ENCODE peak calls at places on chromosomes 12 and 14, in ten cellular contexts. V, Z, E, U, K, J, Y, C, F and R are unnamed samples. For H3K4me1, the result is how much of the 10 kb centered on the place peaks cover.

GRCh38 chr12:116784238-116784612 is 46.1 kb downstream of the RNFT2 start:
- DNase-seq in K (no peak), J (no peak), C (no peak), V (no peak), F (no peak), Z (no peak), U (peak), Y (no peak), E (no peak), R (no peak)

GRCh38 chr12:5102261-5102789 is 58.6 kb downstream of the KCNA5 start:
- DNase-seq in C (no peak), Y (no peak), J (peak), K (no peak), E (no peak), F (no peak), Z (peak), V (peak), U (no peak), R (no peak)

GRCh38 chr12:106369624-106370346 is 12.2 kb downstream of the POLR3B start:
- DNase-seq in K (no peak), Y (no peak), F (no peak), V (peak), U (no peak), E (no peak), Z (peak), C (no peak), J (peak), R (no peak)

GRCh38 chr14:29663281-29663801 is 264.3 kb downstream of the PRKD1 start:
- DNase-seq in V (no peak), Y (no peak), E (no peak), J (peak), K (no peak), F (no peak), C (peak), U (no peak), Z (peak), R (no peak)

GRCh38 chr12:57983858-57984505 is 42.6 kb downstream of the ATP23 start:
- DNase-seq in E (no peak), Z (no peak), F (no peak), U (no peak), Y (no peak), V (no peak), K (no peak), J (no peak), C (no peak), R (no peak)

GRCh38 chr14:91830777-91831176 is 36.6 kb downstream of the TC2N start:
- DNase-seq in Z (no peak), J (no peak), E (no peak), F (no peak), C (no peak), Y (no peak), U (no peak), K (no peak), V (no peak), R (peak)

GRCh38 chr12:56385873-56386272 is 23.2 kb upstream of the APOF start:
- DNase-seq in Y (no peak), V (peak), Z (peak), U (peak), K (no peak), J (no peak), E (no peak), F (no peak), C (no peak), R (no peak)

GRCh38 chr12:39178837-39179236 is 264.1 kb downstream of the KIF21A start:
- DNase-seq in C (no peak), V (no peak), J (no peak), U (no peak), F (no peak), K (no peak), Y (no peak), E (no peak), Z (no peak), R (no peak)

GRCh38 chr14:49893309-49894213 is 679 bp downstream of the ARF6 start:
- DNase-seq in E (peak), J (no peak), U (peak), Y (peak), C (peak), F (peak), Z (peak), K (peak), V (peak), R (peak)

GRCh38 chr12:67634167-67634793 is 14.3 kb upstream of the DYRK2 start:
- DNase-seq in F (no peak), V (no peak), U (no peak), E (no peak), J (no peak), Z (no peak), C (peak), K (no peak), Y (no peak), R (no peak)

GRCh38 chr14:75896341-75896740 is 85.5 kb downstream of the TGFB3 start:
- DNase-seq in K (no peak), C (no peak), Z (peak), U (no peak), V (no peak), Y (no peak), E (no peak), F (no peak), J (peak), R (no peak)

GRCh38 chr12:56581418-56582145 is 48.5 kb downstream of the BAZ2A start:
- DNase-seq in C (no peak), Y (peak), K (no peak), V (peak), U (peak), J (peak), F (no peak), Z (no peak), E (no peak), R (no peak)

GRCh38 chr14:51724650-51725049 is 72.9 kb downstream of the FRMD6 start:
- DNase-seq in C (no peak), V (no peak), Z (no peak), F (no peak), Y (no peak), U (no peak), J (no peak), E (no peak), K (no peak), R (no peak)

GRCh38 chr12:78864483-78865296 is at the start of gene SYT1:
- DNase-seq in E (peak), U (no peak), V (peak), Z (peak), F (peak), K (peak), Y (no peak), J (peak), C (peak), R (peak)

GRCh38 chr14:76117789-76118188 is 33.9 kb upstream of the GPATCH2L start:
- DNase-seq in Z (no peak), V (no peak), J (no peak), U (no peak), C (no peak), K (no peak), F (no peak), Y (no peak), E (no peak), R (no peak)

GRCh38 chr14:72521045-72521444 is 372.9 kb downstream of the DPF3 start:
- DNase-seq in F (no peak), K (no peak), E (peak), Y (no peak), J (no peak), C (no peak), Z (no peak), V (peak), U (no peak), R (no peak)

GRCh38 chr14:72516936-72517408 is 376.9 kb downstream of the DPF3 start:
- DNase-seq in Z (peak), C (peak), V (peak), E (peak), F (peak), U (peak), J (peak), Y (peak), K (peak), R (peak)

GRCh38 chr14:72519543-72519942 is 374.4 kb downstream of the DPF3 start:
- DNase-seq in K (no peak), V (no peak), E (no peak), U (no peak), Z (no peak), C (no peak), F (no peak), Y (no peak), J (no peak), R (no peak)

GRCh38 chr14:72517736-72518135 is 376.2 kb downstream of the DPF3 start:
- DNase-seq in U (no peak), Z (no peak), E (no peak), Y (no peak), J (no peak), K (no peak), V (no peak), F (no peak), C (no peak), R (no peak)

GRCh38 chr14:72518809-72519377 is 375.0 kb downstream of the DPF3 start:
- DNase-seq in F (no peak), E (peak), C (no peak), Y (peak), K (no peak), J (peak), U (no peak), Z (no peak), V (no peak), R (no peak)
- H3K4me3 ChIP-seq in F (no peak), E (peak), C (no peak), Y (peak), K (no peak), J (no peak), U (no peak), Z (no peak), V (no peak), R (no peak)

GRCh38 chr14:90281766-90282165 is 25.4 kb downstream of the PSMC1 start:
- DNase-seq in E (no peak), Y (no peak), U (no peak), Z (no peak), V (no peak), C (no peak), F (no peak), K (no peak), J (peak), R (no peak)

GRCh38 chr14:90277581-90278198 is 21.3 kb downstream of the PSMC1 start:
- DNase-seq in E (no peak), Z (no peak), F (no peak), Y (no peak), C (no peak), V (no peak), K (no peak), U (no peak), J (no peak), R (no peak)

GRCh38 chr14:90278199-90279175 is 22.1 kb downstream of the PSMC1 start:
- DNase-seq in E (no peak), Y (no peak), C (no peak), U (no peak), F (no peak), V (no peak), Z (no peak), K (no peak), J (no peak), R (no peak)

GRCh38 chr14:90281261-90281660 is 24.9 kb downstream of the PSMC1 start:
- DNase-seq in C (no peak), F (no peak), V (peak), K (no peak), J (peak), U (no peak), Z (peak), Y (no peak), E (no peak), R (no peak)

DNA sequence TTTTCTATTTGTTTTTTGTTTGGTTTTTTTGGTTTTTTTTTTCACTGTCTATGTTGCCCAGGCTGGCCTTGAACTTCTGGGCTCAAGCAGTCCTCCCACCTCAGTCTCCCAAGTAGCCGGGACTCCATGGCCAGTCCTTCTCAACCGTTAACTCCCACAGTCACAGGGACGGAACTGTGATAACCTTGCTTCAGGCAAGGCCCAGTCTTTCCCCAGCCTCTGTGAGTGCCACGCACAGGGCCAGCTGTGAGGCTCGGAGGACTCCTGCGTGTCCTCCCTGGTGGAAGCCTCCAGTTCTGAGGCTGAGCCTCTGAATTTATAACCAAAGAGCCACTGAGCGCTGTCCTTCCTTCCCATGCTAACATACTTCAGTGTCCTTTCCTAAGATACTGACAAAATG is 23.7 kb downstream of the PSMC1 start:
- DNase-seq in F (no peak), E (no peak), U (no peak), Y (no peak), J (no peak), C (no peak), V (no peak), K (no peak), Z (no peak), R (no peak)
- H3K27ac ChIP-seq in F (no peak), E (no peak), U (no peak), Y (no peak), J (peak), C (no peak), V (no peak), K (no peak), Z (no peak), R (no peak)

DNA sequence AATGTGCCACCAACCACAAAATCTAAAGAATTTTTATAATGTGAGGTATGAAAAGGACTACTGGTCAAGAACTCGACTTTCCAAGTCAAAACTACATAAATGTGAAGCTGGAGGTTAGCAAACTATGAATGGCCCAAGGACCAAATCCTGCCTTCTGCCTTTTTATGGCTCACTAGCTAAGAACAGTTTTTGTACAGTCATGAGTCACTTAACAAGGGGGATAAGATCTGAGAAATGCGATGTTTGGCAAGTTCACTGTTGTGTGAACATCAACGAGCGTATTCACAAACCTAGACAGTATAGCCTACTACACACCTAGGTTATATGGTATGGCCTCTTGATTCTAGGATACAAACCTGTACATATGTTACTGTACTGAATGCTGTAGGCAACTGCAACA is 28.2 kb downstream of the FERMT2 start:
- DNase-seq in V (peak), J (peak), Y (no peak), Z (peak), K (no peak), E (no peak), U (no peak), F (no peak), C (no peak), R (no peak)
- H3K4me1 ChIP-seq in V (under half), J (half or more), Y (under half), Z (under half), K (half or more), E (under half), U (under half), F (under half), C (half or more), R (half or more)

GRCh38 chr14:60736494-60736893 is 1.9 kb downstream of the MNAT1 start:
- DNase-seq in U (no peak), F (no peak), J (peak), K (no peak), Y (no peak), V (peak), Z (peak), C (no peak), E (no peak), R (no peak)
- H3K4me3 ChIP-seq in U (no peak), F (no peak), J (peak), K (peak), Y (no peak), V (peak), Z (peak), C (no peak), E (no peak), R (no peak)

GRCh38 chr12:26122681-26123481 is 2.0 kb downstream of the BHLHE41 start:
- DNase-seq in Z (peak), K (peak), J (peak), E (peak), C (peak), Y (no peak), F (peak), U (peak), V (peak), R (peak)
- H3K27ac ChIP-seq in Z (no peak), K (peak), J (peak), E (peak), C (peak), Y (no peak), F (peak), U (no peak), V (peak), R (peak)